ENCODE peak calls at places on chromosomes 3 and 15, in six cellular contexts. S is HT1080, L is Ammon's horn, E is lung microvascular endothelial cell, O is GM12891, B is H7. I is an unnamed sample.

GRCh38 chr15:74458473-74458872 is 2.5 kb downstream of the UBL7 start:
- DNase-seq in S (no peak), L (no peak), E (no peak), O (no peak), B (no peak), I (no peak)

GRCh38 chr15:22874256-22874655 is 35.8 kb downstream of the NIPA2 start:
- DNase-seq in S (no peak), L (no peak), E (no peak), O (no peak), B (no peak), I (no peak)

GRCh38 chr15:58454950-58455401 is 23.2 kb downstream of the LIPC start:
- DNase-seq in S (no peak), L (no peak), E (peak), O (no peak), B (no peak), I (no peak)

GRCh38 chr3:180680097-180680430 is 775 bp upstream of the CCDC39 start:
- DNase-seq in S (peak), L (peak), E (peak), O (peak), B (peak), I (peak)

GRCh38 chr3:133097214-133097613 is 59.0 kb downstream of the TMEM108 start:
- DNase-seq in S (peak), L (no peak), E (no peak), O (no peak), B (no peak), I (no peak)

GRCh38 chr3:72336821-72337479 is 511.3 kb downstream of the SHQ1 start:
- DNase-seq in S (peak), L (no peak), E (peak), O (no peak), B (peak), I (no peak)

GRCh38 chr15:31069360-31070000 is 32.0 kb downstream of the TRPM1 start:
- DNase-seq in S (no peak), L (no peak), E (no peak), O (no peak), B (no peak), I (no peak)

GRCh38 chr3:149368850-149369497 is 8.5 kb downstream of the TM4SF1 start:
- DNase-seq in S (peak), L (peak), E (no peak), O (no peak), B (no peak), I (no peak)

GRCh38 chr15:82312611-82313349 is 36.5 kb downstream of the GOLGA6L10 start:
- DNase-seq in S (peak), L (peak), E (peak), O (no peak), B (no peak), I (no peak)

GRCh38 chr3:37943126-37943525 is 47.5 kb upstream of the VILL start:
- DNase-seq in S (no peak), L (no peak), E (no peak), O (no peak), B (no peak), I (no peak)

GRCh38 chr15:38620851-38621594 is 56.4 kb upstream of the RASGRP1 start:
- DNase-seq in S (no peak), L (peak), E (no peak), O (no peak), B (no peak), I (no peak)

I was measured in GM13977.